ENCODE peak calls at places on chromosomes 6 and 20, in five cellular contexts. One of them, this sample, is unnamed.

GRCh38 chr6:34423254-34423653 is 2.6 kb downstream of the RPS10 start:
- DNase-seq in foreskin fibroblast: peak; percentile 57
- DNase-seq in OCI-M1: no peak
- DNase-seq in head of caudate nucleus: no peak
- DNase-seq in heart left ventricle: no peak
- DNase-seq in this sample: no peak

GRCh38 chr6:43150051-43150751 is 20.9 kb upstream of the SRF start:
- DNase-seq in foreskin fibroblast: no peak
- DNase-seq in OCI-M1: no peak
- DNase-seq in head of caudate nucleus: no peak
- DNase-seq in heart left ventricle: no peak
- DNase-seq in this sample: peak; percentile 86

GRCh38 chr6:2476376-2476775 is 231.0 kb upstream of the GMDS start:
- DNase-seq in foreskin fibroblast: peak; percentile 31
- DNase-seq in OCI-M1: no peak
- DNase-seq in head of caudate nucleus: no peak
- DNase-seq in heart left ventricle: no peak
- DNase-seq in this sample: no peak

GRCh38 chr6:7910298-7910653 is 312 bp downstream of the TXNDC5 start:
- DNase-seq in foreskin fibroblast: no peak
- DNase-seq in OCI-M1: no peak
- DNase-seq in head of caudate nucleus: no peak
- DNase-seq in heart left ventricle: no peak
- DNase-seq in this sample: no peak

GRCh38 chr20:51531712-51532456 is 10.6 kb downstream of the NFATC2 start:
- DNase-seq in foreskin fibroblast: no peak
- DNase-seq in OCI-M1: no peak
- DNase-seq in head of caudate nucleus: no peak
- DNase-seq in heart left ventricle: no peak
- DNase-seq in this sample: no peak

GRCh38 chr20:25012616-25013189 is 20.2 kb upstream of the APMAP start:
- DNase-seq in foreskin fibroblast: no peak
- DNase-seq in OCI-M1: no peak
- DNase-seq in head of caudate nucleus: no peak
- DNase-seq in heart left ventricle: no peak
- DNase-seq in this sample: no peak

GRCh38 chr6:113693866-113694265 is 163.3 kb upstream of the MARCKS start:
- DNase-seq in foreskin fibroblast: no peak
- DNase-seq in OCI-M1: no peak
- DNase-seq in head of caudate nucleus: no peak
- DNase-seq in heart left ventricle: no peak
- DNase-seq in this sample: no peak

GRCh38 chr20:34220581-34220980 is 20.6 kb upstream of the ASIP start:
- DNase-seq in foreskin fibroblast: peak; percentile 56
- DNase-seq in OCI-M1: no peak
- DNase-seq in head of caudate nucleus: no peak
- DNase-seq in heart left ventricle: no peak
- DNase-seq in this sample: no peak

GRCh38 chr6:83462524-83462923 is 31.7 kb upstream of the ME1 start:
- DNase-seq in foreskin fibroblast: no peak
- DNase-seq in OCI-M1: no peak
- DNase-seq in head of caudate nucleus: no peak
- DNase-seq in heart left ventricle: no peak
- DNase-seq in this sample: no peak

GRCh38 chr6:157403684-157404051 is 22.7 kb downstream of the ZDHHC14 start:
- DNase-seq in foreskin fibroblast: no peak
- DNase-seq in OCI-M1: no peak
- DNase-seq in head of caudate nucleus: no peak
- DNase-seq in heart left ventricle: no peak
- DNase-seq in this sample: no peak

GRCh38 chr6:169274761-169275160 is 21.1 kb upstream of the THBS2 start:
- DNase-seq in foreskin fibroblast: peak; percentile 45
- DNase-seq in OCI-M1: no peak
- DNase-seq in head of caudate nucleus: no peak
- DNase-seq in heart left ventricle: no peak
- DNase-seq in this sample: no peak

GRCh38 chr20:63534831-63535651 is 2.1 kb downstream of the PTK6 start:
- DNase-seq in foreskin fibroblast: peak; percentile 23
- DNase-seq in OCI-M1: no peak
- DNase-seq in head of caudate nucleus: no peak
- DNase-seq in heart left ventricle: peak; percentile 24
- DNase-seq in this sample: no peak

GRCh38 chr6:111689946-111690345 is 84.3 kb upstream of the TRAF3IP2 start:
- DNase-seq in foreskin fibroblast: no peak
- DNase-seq in OCI-M1: no peak
- DNase-seq in head of caudate nucleus: no peak
- DNase-seq in heart left ventricle: no peak
- DNase-seq in this sample: no peak

GRCh38 chr20:53579581-53580375 is 13.9 kb downstream of the ZNF217 start:
- DNase-seq in foreskin fibroblast: peak; percentile 81
- DNase-seq in OCI-M1: no peak
- DNase-seq in head of caudate nucleus: no peak
- DNase-seq in heart left ventricle: no peak
- DNase-seq in this sample: peak; percentile 46